ENCODE peak calls at places on chromosomes 4 and X, in four cellular contexts. X, C, U and K are unnamed samples.

GRCh38 chr4:123317211-123317610 is 79.4 kb upstream of the SPRY1 start:
- DNase-seq in C (peak), X (no peak), U (no peak), K (no peak)

GRCh38 chr4:151668687-151669402 is 92.0 kb downstream of the GATB start:
- DNase-seq in X (no peak), U (no peak), C (no peak), K (no peak)

GRCh38 chr4:31041385-31041784 is 321.2 kb downstream of the PCDH7 start:
- DNase-seq in U (no peak), X (no peak), C (no peak), K (no peak)

GRCh38 chr4:173420324-173420752 is 21.4 kb upstream of the SCRG1 start:
- DNase-seq in X (peak), U (no peak), C (peak), K (no peak)

GRCh38 chr4:128288689-128289106 is 1.1 kb upstream of the PGRMC2 start:
- DNase-seq in U (no peak), C (peak), X (no peak), K (no peak)

GRCh38 chrX:71626576-71626975 is 8.3 kb upstream of the CXCR3 start:
- DNase-seq in U (no peak), X (no peak), C (no peak), K (no peak)

GRCh38 chr4:172942840-172943239 is 225.8 kb upstream of the GALNT7 start:
- DNase-seq in X (no peak), C (no peak), U (no peak), K (no peak)

GRCh38 chr4:1673671-1674070 is 10.4 kb downstream of the FAM53A start:
- DNase-seq in U (peak), C (no peak), X (no peak), K (no peak)

GRCh38 chr4:184237612-184238011 is 19.9 kb upstream of the ENPP6 start:
- DNase-seq in U (no peak), X (no peak), C (no peak), K (no peak)

GRCh38 chrX:79366888-79367749 is at the start of gene ITM2A:
- DNase-seq in C (no peak), U (peak), X (peak), K (peak)

GRCh38 chr4:39029752-39030694 is 2.2 kb downstream of the TMEM156 start:
- DNase-seq in X (peak), C (peak), U (no peak), K (no peak)
- TF ChIP-seq CTCF in X (peak), C (no peak), U (no peak), K (no peak)

GRCh38 chrX:139864613-139865012 is 68.2 kb downstream of the ATP11C start:
- DNase-seq in X (no peak), C (no peak), U (no peak), K (no peak)

DNA sequence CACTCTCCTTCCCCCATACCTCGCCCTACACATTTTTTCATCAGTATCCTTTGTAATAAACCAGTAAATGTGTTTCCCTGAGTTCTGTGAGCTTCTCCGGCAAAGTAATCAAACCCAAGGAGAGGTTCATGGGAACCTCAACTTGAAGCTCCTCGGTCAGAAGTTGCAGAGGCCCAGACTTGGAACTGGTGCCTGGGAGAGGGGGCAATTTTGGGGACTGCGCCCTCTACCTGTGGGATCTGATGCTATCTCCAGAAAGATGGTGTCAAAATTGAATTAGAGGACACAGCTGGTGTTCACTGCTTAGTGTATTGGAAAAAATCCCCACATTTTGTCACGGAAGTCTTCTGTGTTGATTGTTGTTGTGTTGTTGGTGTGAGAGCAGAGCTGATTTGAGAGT is 70.6 kb downstream of the ATP11C start:
- DNase-seq in C (no peak), U (no peak), X (no peak), K (no peak)
- TF ChIP-seq CTCF in C (peak), U (no peak), X (no peak), K (no peak)

GRCh38 chr4:99462875-99463464 is 27.8 kb upstream of the ADH7 start:
- DNase-seq in X (peak), C (peak), U (no peak), K (peak)
- TF ChIP-seq CTCF in X (peak), C (peak), U (peak), K (peak)

GRCh38 chr4:140856692-140857091 is 100.5 kb upstream of the TBC1D9 start:
- DNase-seq in U (no peak), X (no peak), C (peak), K (no peak)

GRCh38 chr4:140849526-140849925 is 93.3 kb upstream of the TBC1D9 start:
- DNase-seq in U (no peak), X (no peak), C (no peak), K (no peak)

GRCh38 chr4:140857111-140857510 is 100.9 kb upstream of the TBC1D9 start:
- DNase-seq in U (no peak), C (no peak), X (no peak), K (no peak)

GRCh38 chr4:140851804-140852203 is 95.6 kb upstream of the TBC1D9 start:
- DNase-seq in U (no peak), C (no peak), X (no peak), K (no peak)

DNA sequence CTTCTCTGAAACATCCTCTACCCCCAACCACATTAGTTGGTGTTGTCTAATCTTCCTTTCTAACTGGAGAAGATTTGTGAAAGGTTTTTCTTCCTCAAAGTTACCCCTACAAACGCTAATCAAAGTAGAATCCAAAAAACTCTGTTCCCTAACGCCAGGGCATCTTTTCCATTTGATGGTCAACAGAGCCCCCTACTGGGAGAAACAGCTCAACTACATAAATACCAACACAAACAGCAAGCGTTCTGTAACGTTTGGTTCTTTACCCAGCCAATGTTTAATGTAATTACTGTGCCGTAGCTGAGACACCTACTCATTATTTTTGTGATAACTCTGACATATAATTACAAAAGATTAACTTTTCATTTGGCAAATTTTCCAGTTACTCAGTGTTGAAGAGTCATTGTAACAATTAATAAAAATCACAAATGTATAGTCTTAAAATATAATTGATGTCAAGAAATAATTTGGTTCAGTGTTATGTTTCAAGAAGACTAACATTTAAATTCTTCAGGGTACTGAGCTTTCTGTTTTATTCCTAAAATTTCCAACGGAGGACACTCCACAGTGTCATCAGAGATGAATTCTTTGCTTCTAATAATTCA is 94.9 kb upstream of the TBC1D9 start:
- DNase-seq in X (peak), U (no peak), C (peak), K (no peak)
- TF ChIP-seq CTCF in X (peak), U (peak), C (peak), K (peak)

GRCh38 chr4:39947963-39948362 is 29.7 kb downstream of the PDS5A start:
- DNase-seq in U (no peak), C (no peak), X (no peak), K (no peak)
- TF ChIP-seq CTCF in U (no peak), C (no peak), X (no peak), K (no peak)

GRCh38 chrX:18075603-18076002 is 145.1 kb downstream of the BEND2 start:
- DNase-seq in C (no peak), U (no peak), X (no peak), K (no peak)

GRCh38 chrX:18076434-18076833 is 144.3 kb downstream of the BEND2 start:
- DNase-seq in U (no peak), C (no peak), X (no peak), K (no peak)
- TF ChIP-seq CTCF in U (no peak), C (no peak), X (no peak), K (no peak)

GRCh38 chr4:108393870-108394269 is 225.1 kb upstream of the LEF1 start:
- DNase-seq in X (no peak), U (no peak), C (no peak), K (no peak)
- TF ChIP-seq CTCF in X (no peak), U (no peak), C (no peak), K (no peak)

DNA sequence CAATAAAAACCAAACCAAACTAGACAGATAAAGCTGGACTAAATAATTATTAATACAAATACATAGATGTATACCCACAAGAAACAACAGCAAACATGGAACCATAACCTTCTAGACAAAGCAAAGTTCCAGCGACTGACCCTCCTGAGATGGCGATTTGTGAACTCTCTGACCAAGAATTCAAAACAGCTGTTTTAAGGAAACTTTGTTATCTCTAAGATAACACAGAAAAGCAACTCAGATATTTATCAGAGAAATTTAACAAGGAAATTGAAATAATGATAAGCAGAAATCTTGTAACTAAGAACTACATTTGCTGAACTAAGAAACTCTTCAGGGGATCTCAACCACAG is 23.4 kb upstream of the MTHFD2L start:
- DNase-seq in C (no peak), X (no peak), U (no peak), K (no peak)
- TF ChIP-seq CTCF in C (peak), X (no peak), U (peak), K (peak)

GRCh38 chr4:76680934-76681333 is 217.0 kb downstream of the SOWAHB start:
- DNase-seq in X (no peak), U (no peak), C (no peak), K (no peak)
- TF ChIP-seq CTCF in X (no peak), U (no peak), C (no peak), K (no peak)